ENCODE peak calls at places on chromosomes 4 and X, in eight cellular contexts. I is ovary, E is psoas muscle, F is Caco-2, C is AG09309, V is AG04449, O is lung, U is epithelial cell of esophagus. K is an unnamed sample.

GRCh38 chrX:11949291-11949690 is 189.0 kb upstream of the FRMPD4 start:
- DNase-seq in U (no peak), C (no peak), O (no peak), I (no peak), V (no peak), E (no peak), F (no peak), K (no peak)

GRCh38 chrX:85024044-85024443 is 20.4 kb downstream of the APOOL start:
- DNase-seq in O (no peak), F (no peak), U (no peak), C (no peak), E (no peak), I (no peak), V (no peak), K (peak)

GRCh38 chr4:52932586-52933482 is 70.7 kb downstream of the RASL11B start:
- DNase-seq in U (no peak), F (no peak), C (no peak), I (no peak), O (no peak), V (no peak), E (no peak), K (no peak)

GRCh38 chr4:7799306-7799705 is 140.4 kb downstream of the AFAP1 start:
- DNase-seq in E (no peak), V (no peak), C (no peak), F (no peak), O (no peak), I (no peak), U (no peak), K (no peak)

GRCh38 chr4:147479376-147479775 is 1.5 kb upstream of the EDNRA start:
- DNase-seq in O (no peak), U (no peak), F (no peak), V (no peak), E (no peak), C (no peak), I (no peak), K (no peak)

GRCh38 chrX:46912098-46912672 is at the start of gene JADE3:
- DNase-seq in O (peak), F (peak), V (no peak), C (no peak), E (peak), U (peak), I (peak), K (peak)

GRCh38 chrX:15468036-15468435 is 25.1 kb downstream of the PIR start:
- DNase-seq in E (peak), F (no peak), U (peak), V (no peak), C (peak), I (no peak), O (no peak), K (peak)

GRCh38 chr4:159776915-159777314 is 674.0 kb downstream of the RAPGEF2 start:
- DNase-seq in F (no peak), O (no peak), E (no peak), I (no peak), U (no peak), C (no peak), V (no peak), K (no peak)

GRCh38 chrX:108312938-108313337 is 125.3 kb downstream of the COL4A6 start:
- DNase-seq in I (no peak), O (no peak), V (no peak), E (peak), F (peak), C (no peak), U (peak), K (no peak)

GRCh38 chr4:137015759-137016409 is 516.4 kb downstream of the PCDH18 start:
- DNase-seq in O (no peak), F (no peak), I (no peak), U (no peak), C (no peak), E (no peak), V (no peak), K (no peak)

GRCh38 chr4:54475546-54475945 is 182.2 kb upstream of the KIT start:
- DNase-seq in V (no peak), F (no peak), I (no peak), O (no peak), C (no peak), E (no peak), U (no peak), K (no peak)

GRCh38 chr4:8162625-8163024 is 4.0 kb upstream of the ABLIM2 start:
- DNase-seq in U (peak), V (no peak), C (no peak), I (no peak), O (no peak), F (no peak), E (no peak), K (no peak)

GRCh38 chr4:63558709-63559108 is 850.5 kb downstream of the TECRL start:
- DNase-seq in E (no peak), I (no peak), V (no peak), O (no peak), U (no peak), F (no peak), C (no peak), K (no peak)

GRCh38 chrX:86102341-86102740 is 45.9 kb upstream of the DACH2 start:
- DNase-seq in U (no peak), F (no peak), O (no peak), I (no peak), V (no peak), C (no peak), E (no peak), K (no peak)

GRCh38 chr4:62549601-62550000 is 1349.5 kb downstream of the ADGRL3 start:
- DNase-seq in U (no peak), O (no peak), C (no peak), E (no peak), I (no peak), V (no peak), F (no peak), K (no peak)

GRCh38 chr4:53908661-53909078 is 155.7 kb downstream of the CHIC2 start:
- DNase-seq in F (peak), C (peak), O (peak), E (no peak), V (peak), U (peak), I (no peak), K (peak)

GRCh38 chr4:98682719-98683118 is 24.3 kb upstream of the TSPAN5 start:
- DNase-seq in F (peak), O (no peak), U (no peak), C (no peak), I (no peak), V (no peak), E (no peak), K (no peak)

GRCh38 chr4:186798951-186799659 is 75.4 kb upstream of the FAT1 start:
- DNase-seq in O (no peak), C (no peak), I (no peak), F (no peak), E (no peak), V (no peak), U (no peak), K (no peak)

GRCh38 chr4:2177443-2178093 is 64.4 kb downstream of the HAUS3 start:
- DNase-seq in U (no peak), O (no peak), F (no peak), V (no peak), C (no peak), E (no peak), I (no peak), K (no peak)

GRCh38 chr4:74933562-74934015 is 673 bp downstream of the PARM1 start:
- DNase-seq in U (peak), I (no peak), C (no peak), O (peak), V (no peak), F (no peak), E (peak), K (no peak)

GRCh38 chr4:61408163-61408562 is 208.0 kb downstream of the ADGRL3 start:
- DNase-seq in C (no peak), U (no peak), E (no peak), O (no peak), F (no peak), I (no peak), V (no peak), K (no peak)

GRCh38 chr4:7487998-7488671 is 53.4 kb upstream of the PSAPL1 start:
- DNase-seq in E (no peak), V (no peak), F (no peak), O (no peak), U (no peak), C (no peak), I (no peak), K (no peak)

GRCh38 chr4:141346144-141346543 is 125.4 kb downstream of the ZNF330 start:
- DNase-seq in C (no peak), F (no peak), E (no peak), V (no peak), I (no peak), O (no peak), U (peak), K (peak)

DNA sequence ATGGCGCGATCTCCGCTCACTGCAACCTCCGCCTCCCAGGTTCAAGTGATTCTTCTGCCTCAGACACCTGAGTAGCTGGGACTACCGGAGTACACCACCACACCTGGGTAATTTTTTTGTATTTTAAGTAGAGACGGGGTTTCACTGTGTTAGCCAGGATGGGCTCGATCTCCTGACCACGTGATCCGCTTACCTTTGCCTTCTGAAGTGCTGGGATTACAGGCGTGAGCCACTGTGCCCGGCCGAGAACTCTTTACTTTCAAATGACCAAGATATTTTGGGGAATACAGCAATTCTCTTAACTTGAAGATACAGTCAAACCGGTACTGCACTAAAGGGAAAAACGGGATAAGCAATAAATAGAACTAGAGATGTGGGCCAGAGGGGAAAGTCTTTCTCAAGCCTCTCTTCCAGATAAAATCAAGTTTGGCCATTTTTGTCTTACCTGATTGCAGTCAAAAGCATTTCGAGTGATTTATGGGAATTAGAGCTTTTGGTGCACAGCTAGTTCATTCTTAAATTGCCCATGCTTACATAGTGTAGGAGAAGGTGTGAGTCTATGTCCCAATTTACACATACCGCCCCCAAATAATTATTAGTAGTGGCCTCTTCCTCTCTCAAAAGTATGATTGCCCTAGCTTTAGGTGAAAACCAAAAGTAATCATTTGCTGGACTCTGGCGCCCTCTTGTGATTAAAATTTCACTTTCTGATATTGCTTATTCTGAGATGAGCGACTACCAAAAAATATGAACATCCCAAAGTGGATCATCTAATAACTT is 53.2 kb upstream of the ABCG2 start:
- DNase-seq in O (peak), I (no peak), E (no peak), F (no peak), V (no peak), C (no peak), U (peak), K (peak)
- H3K4me3 ChIP-seq in O (no peak), I (no peak), E (no peak), F (no peak), V (no peak), C (no peak), U (no peak), K (no peak)

GRCh38 chrX:40155617-40156471 is 58.1 kb upstream of the BCOR start:
- DNase-seq in U (no peak), F (no peak), C (no peak), O (no peak), E (no peak), I (no peak), V (no peak), K (no peak)

GRCh38 chrX:40153335-40154221 is 55.8 kb upstream of the BCOR start:
- DNase-seq in U (no peak), I (peak), E (peak), V (no peak), C (no peak), O (no peak), F (no peak), K (no peak)

GRCh38 chrX:40152706-40153334 is 55.1 kb upstream of the BCOR start:
- DNase-seq in U (no peak), E (peak), C (no peak), V (no peak), O (no peak), I (peak), F (no peak), K (no peak)

GRCh38 chrX:40154853-40155616 is 57.3 kb upstream of the BCOR start:
- DNase-seq in V (no peak), C (no peak), U (no peak), E (peak), I (peak), O (no peak), F (peak), K (no peak)

DNA sequence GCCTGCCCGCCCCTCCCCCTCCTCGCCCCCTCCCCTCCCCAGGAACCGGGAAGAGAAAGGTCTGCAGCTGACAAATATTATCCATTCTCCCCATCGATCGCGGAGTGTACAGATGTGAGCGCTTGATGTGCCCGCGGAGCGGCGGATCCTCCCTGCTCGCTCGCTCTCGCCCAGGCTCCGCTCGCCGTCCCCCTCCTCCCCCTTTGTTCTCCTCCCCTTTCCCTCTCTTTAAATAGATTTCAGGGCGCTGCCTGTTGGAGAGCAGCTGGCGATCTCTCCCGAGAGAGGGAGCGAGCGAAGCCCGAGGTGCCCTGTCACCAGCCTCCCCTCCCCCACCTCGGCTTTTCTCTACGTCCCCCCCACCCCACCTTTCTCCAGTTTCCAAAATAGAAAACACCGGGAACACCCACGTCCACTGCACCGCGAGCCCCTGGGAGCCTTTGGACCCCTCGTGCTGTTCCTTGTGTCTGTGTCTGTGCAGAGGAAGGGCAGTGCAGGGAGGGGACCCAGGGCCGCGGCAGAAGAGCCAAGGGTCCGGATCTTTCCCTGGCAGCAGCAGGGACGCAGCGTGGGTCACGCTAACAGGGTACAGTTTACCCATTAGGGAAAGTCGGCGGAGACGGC is 56.6 kb upstream of the BCOR start:
- DNase-seq in V (no peak), F (no peak), I (peak), E (no peak), O (no peak), C (no peak), U (no peak), K (no peak)
- H3K4me3 ChIP-seq in V (peak), F (peak), I (peak), E (peak), O (no peak), C (peak), U (peak), K (peak)

GRCh38 chr4:43782391-43782790 is 666.2 kb downstream of the KCTD8 start:
- DNase-seq in F (no peak), O (no peak), E (no peak), V (no peak), U (no peak), C (no peak), I (no peak), K (no peak)
- H3K4me3 ChIP-seq in F (no peak), O (no peak), E (no peak), V (no peak), U (no peak), C (no peak), I (no peak), K (no peak)

GRCh38 chr4:145698507-145698906 is 18.6 kb downstream of the C4orf51 start:
- DNase-seq in C (no peak), O (no peak), F (no peak), E (no peak), U (no peak), V (no peak), I (no peak), K (no peak)
- H3K4me3 ChIP-seq in C (no peak), O (no peak), F (no peak), E (no peak), U (no peak), V (no peak), I (no peak), K (no peak)